ENCODE peak calls at places on chromosomes 6 and 20, in nine cellular contexts. A is skeletal muscle cell; N is GM04503; X is activated T-helper 1 cell treated with Interleukin-2 at 50 U/mL for 16 hours; B is stimulated activated CD8-positive, alpha-beta memory T cell treated with anti-CD3 and anti-CD28 coated beads, Interleukin-15, amount 100 ng/mL, for 48 hours; R is HTR-8/SVneo; Q is left colon; J is left lung; S is HEK293T. K is an unnamed sample.

GRCh38 chr6:30615958-30616810 is 859 bp downstream of the PPP1R10 start:
- DNase-seq in A (no peak), N (no peak), X (peak), B (no peak), R (no peak), Q (no peak), J (no peak), S (no peak), K (no peak)

GRCh38 chr6:124741341-124741740 is 220.9 kb upstream of the RNF217 start:
- DNase-seq in A (no peak), N (no peak), X (no peak), B (no peak), R (no peak), Q (no peak), J (no peak), S (no peak), K (no peak)

GRCh38 chr6:89385156-89385667 is 26.9 kb downstream of the RRAGD start:
- DNase-seq in A (no peak), N (no peak), X (no peak), B (no peak), R (no peak), Q (no peak), J (no peak), S (no peak), K (no peak)

GRCh38 chr6:127096167-127096566 is 22.3 kb upstream of the RSPO3 start:
- DNase-seq in A (no peak), N (no peak), X (no peak), B (no peak), R (no peak), Q (no peak), J (no peak), S (no peak), K (no peak)

GRCh38 chr6:134830194-134830593 is 119.7 kb downstream of the ALDH8A1 start:
- DNase-seq in A (no peak), N (no peak), X (no peak), B (no peak), R (no peak), Q (no peak), J (no peak), S (no peak), K (no peak)

GRCh38 chr6:624979-625378 is 31.9 kb downstream of the HUS1B start:
- DNase-seq in A (no peak), N (no peak), X (no peak), B (no peak), R (peak), Q (peak), J (no peak), S (peak), K (no peak)

GRCh38 chr6:71211799-71212198 is 76.8 kb upstream of the OGFRL1 start:
- DNase-seq in A (no peak), N (no peak), X (no peak), B (no peak), R (no peak), Q (no peak), J (no peak), S (no peak), K (no peak)

GRCh38 chr20:18645196-18645745 is 57.4 kb downstream of the DTD1 start:
- DNase-seq in A (no peak), N (no peak), X (no peak), B (no peak), R (no peak), Q (no peak), J (no peak), S (no peak), K (no peak)

GRCh38 chr20:25685276-25686080 is 11.2 kb downstream of the ZNF337 start:
- DNase-seq in A (no peak), N (no peak), X (no peak), B (no peak), R (no peak), Q (no peak), J (no peak), S (no peak), K (no peak)

GRCh38 chr6:88709819-88710246 is 253.6 kb downstream of the RNGTT start:
- DNase-seq in A (no peak), N (no peak), X (no peak), B (no peak), R (no peak), Q (peak), J (no peak), S (no peak), K (no peak)

GRCh38 chr6:112464901-112465661 is 118.0 kb downstream of the RFPL4B start:
- DNase-seq in A (no peak), N (no peak), X (no peak), B (no peak), R (no peak), Q (no peak), J (no peak), S (no peak), K (no peak)

GRCh38 chr6:43890197-43891062 is 120.4 kb downstream of the VEGFA start:
- DNase-seq in A (no peak), N (no peak), X (no peak), B (no peak), R (no peak), Q (no peak), J (peak), S (no peak), K (no peak)

GRCh38 chr6:71012871-71013456 is 56.1 kb upstream of the B3GAT2 start:
- DNase-seq in A (peak), N (peak), X (no peak), B (no peak), R (peak), Q (no peak), J (no peak), S (peak), K (peak)

GRCh38 chr6:5937936-5938706 is 68.6 kb downstream of the NRN1 start:
- DNase-seq in A (no peak), N (no peak), X (no peak), B (no peak), R (no peak), Q (no peak), J (no peak), S (no peak), K (no peak)

GRCh38 chr6:164185342-164185920 is 770.9 kb downstream of the QKI start:
- DNase-seq in A (no peak), N (no peak), X (no peak), B (no peak), R (no peak), Q (no peak), J (no peak), S (no peak), K (no peak)

GRCh38 chr6:99602519-99603420 is 3.9 kb upstream of the PRDM13 start:
- DNase-seq in A (no peak), N (no peak), X (no peak), B (no peak), R (no peak), Q (no peak), J (peak), S (no peak), K (no peak)

GRCh38 chr20:50701055-50701963 is 10.0 kb upstream of the RIPOR3 start:
- DNase-seq in A (no peak), N (no peak), X (no peak), B (no peak), R (no peak), Q (no peak), J (no peak), S (no peak), K (no peak)

GRCh38 chr6:34233867-34234266 is 2.8 kb upstream of the HMGA1 start:
- DNase-seq in A (no peak), N (no peak), X (no peak), B (no peak), R (no peak), Q (no peak), J (no peak), S (no peak), K (no peak)

GRCh38 chr20:61370841-61371303 is 118.8 kb downstream of the CDH4 start:
- DNase-seq in A (no peak), N (no peak), X (no peak), B (no peak), R (no peak), Q (no peak), J (no peak), S (no peak), K (no peak)

GRCh38 chr20:1802385-1803215 is 92.6 kb upstream of the SIRPA start:
- DNase-seq in A (no peak), N (no peak), X (no peak), B (peak), R (peak), Q (peak), J (peak), S (peak), K (peak)

GRCh38 chr6:3885262-3886036 is 36.3 kb downstream of the FAM50B start:
- DNase-seq in A (no peak), N (no peak), X (no peak), B (no peak), R (peak), Q (no peak), J (no peak), S (peak), K (no peak)

GRCh38 chr20:17630151-17630805 is 51.8 kb downstream of the RRBP1 start:
- DNase-seq in A (no peak), N (no peak), X (no peak), B (no peak), R (no peak), Q (no peak), J (no peak), S (no peak), K (no peak)

GRCh38 chr6:46015119-46015968 is at the start of gene CLIC5:
- DNase-seq in A (no peak), N (no peak), X (peak), B (no peak), R (no peak), Q (peak), J (peak), S (peak), K (no peak)

GRCh38 chr20:14644698-14645097 is 307.3 kb upstream of the FLRT3 start:
- DNase-seq in A (no peak), N (no peak), X (no peak), B (no peak), R (no peak), Q (no peak), J (no peak), S (no peak), K (no peak)

GRCh38 chr6:112145080-112145573 is 57.7 kb downstream of the FAM229B start:
- DNase-seq in A (no peak), N (no peak), X (no peak), B (no peak), R (no peak), Q (no peak), J (no peak), S (no peak), K (no peak)

GRCh38 chr6:39428152-39428551 is 105.7 kb upstream of the KCNK16 start:
- DNase-seq in A (no peak), N (no peak), X (no peak), B (no peak), R (no peak), Q (no peak), J (no peak), S (no peak), K (no peak)

GRCh38 chr20:21235713-21236445 is 67.3 kb upstream of the XRN2 start:
- DNase-seq in A (no peak), N (no peak), X (peak), B (peak), R (peak), Q (peak), J (peak), S (peak), K (peak)

GRCh38 chr20:24131684-24132083 is 143.1 kb upstream of the GGTLC1 start:
- DNase-seq in A (no peak), N (no peak), X (no peak), B (no peak), R (no peak), Q (no peak), J (no peak), S (no peak), K (no peak)

GRCh38 chr6:113654396-113654795 is 202.7 kb upstream of the MARCKS start:
- DNase-seq in A (peak), N (no peak), X (no peak), B (no peak), R (peak), Q (peak), J (peak), S (no peak), K (no peak)

GRCh38 chr20:41175727-41176330 is 38.5 kb downstream of the PLCG1 start:
- DNase-seq in A (no peak), N (no peak), X (no peak), B (no peak), R (no peak), Q (no peak), J (no peak), S (no peak), K (no peak)

GRCh38 chr20:4341804-4342560 is 326.6 kb upstream of the RNF24 start:
- DNase-seq in A (peak), N (peak), X (no peak), B (no peak), R (peak), Q (no peak), J (no peak), S (no peak), K (peak)

GRCh38 chr6:108556864-108557493 is 3.7 kb upstream of the FOXO3 start:
- DNase-seq in A (no peak), N (no peak), X (no peak), B (no peak), R (no peak), Q (no peak), J (no peak), S (no peak), K (no peak)

GRCh38 chr20:47540443-47541354 is 39.0 kb downstream of the NCOA3 start:
- DNase-seq in A (no peak), N (no peak), X (no peak), B (no peak), R (peak), Q (no peak), J (no peak), S (no peak), K (no peak)

GRCh38 chr20:32737371-32738223 is 5.7 kb downstream of the COMMD7 start:
- DNase-seq in A (no peak), N (peak), X (no peak), B (no peak), R (no peak), Q (no peak), J (no peak), S (no peak), K (peak)

GRCh38 chr6:108277295-108277694 is 16.5 kb upstream of the SNX3 start:
- DNase-seq in A (no peak), N (no peak), X (no peak), B (no peak), R (no peak), Q (no peak), J (no peak), S (no peak), K (no peak)

K was measured in astrocyte of the cerebellum.